ENCODE peak calls at places on chromosome 7, in seven cellular contexts. L, H, B, V, G, U and C are unnamed samples.

GRCh38 chr7:49927581-49927980 is 154.1 kb downstream of the VWC2 start:
- DNase-seq in L (no peak), H (no peak), B (no peak), V (peak), G (no peak), U (no peak), C (no peak)

GRCh38 chr7:115676080-115676479 is 354.5 kb downstream of the TFEC start:
- DNase-seq in L (peak), H (peak), B (no peak), V (peak), G (no peak), U (no peak), C (peak)

GRCh38 chr7:132759482-132760240 is 183.4 kb upstream of the PLXNA4 start:
- DNase-seq in L (no peak), H (no peak), B (no peak), V (no peak), G (no peak), U (no peak), C (peak)

GRCh38 chr7:32561613-32562012 is 66.3 kb downstream of the AVL9 start:
- DNase-seq in L (no peak), H (no peak), B (no peak), V (no peak), G (no peak), U (no peak), C (no peak)

GRCh38 chr7:100914879-100915442 is 19.3 kb upstream of the ACHE start:
- DNase-seq in L (peak), H (no peak), B (no peak), V (no peak), G (no peak), U (no peak), C (no peak)

GRCh38 chr7:33392143-33392542 is 262.8 kb downstream of the BBS9 start:
- DNase-seq in L (peak), H (no peak), B (no peak), V (no peak), G (no peak), U (no peak), C (peak)

GRCh38 chr7:119377-120163 is 72.8 kb upstream of the FAM20C start:
- DNase-seq in L (no peak), H (peak), B (no peak), V (peak), G (no peak), U (no peak), C (no peak)

GRCh38 chr7:43781726-43782607 is 23.5 kb downstream of the BLVRA start:
- DNase-seq in L (no peak), H (no peak), B (no peak), V (no peak), G (no peak), U (no peak), C (no peak)

GRCh38 chr7:121279060-121279620 is 49.7 kb upstream of the WNT16 start:
- DNase-seq in L (no peak), H (no peak), B (no peak), V (no peak), G (no peak), U (no peak), C (no peak)

GRCh38 chr7:79789584-79790345 is 336.3 kb upstream of the MAGI2 start:
- DNase-seq in L (no peak), H (no peak), B (no peak), V (no peak), G (no peak), U (no peak), C (no peak)

GRCh38 chr7:122013070-122013469 is 131.0 kb downstream of the AASS start:
- DNase-seq in L (no peak), H (no peak), B (no peak), V (no peak), G (no peak), U (no peak), C (no peak)

GRCh38 chr7:31003097-31003496 is 39.3 kb downstream of the GHRHR start:
- DNase-seq in L (no peak), H (no peak), B (no peak), V (no peak), G (no peak), U (no peak), C (no peak)

GRCh38 chr7:51324206-51324884 is 7.7 kb upstream of the COBL start:
- DNase-seq in L (no peak), H (peak), B (no peak), V (no peak), G (no peak), U (no peak), C (peak)

GRCh38 chr7:7176421-7177043 is 5.8 kb upstream of the C1GALT1 start:
- DNase-seq in L (peak), H (no peak), B (no peak), V (peak), G (peak), U (no peak), C (peak)

GRCh38 chr7:38318803-38319416 is 45.5 kb upstream of the TARP start:
- DNase-seq in L (peak), H (peak), B (no peak), V (peak), G (peak), U (peak), C (peak)

GRCh38 chr7:101784275-101785127 is 32.9 kb upstream of the CUX1 start:
- DNase-seq in L (peak), H (no peak), B (no peak), V (peak), G (no peak), U (peak), C (no peak)

GRCh38 chr7:104196161-104196560 is 11.7 kb downstream of the ORC5 start:
- DNase-seq in L (no peak), H (no peak), B (no peak), V (no peak), G (no peak), U (no peak), C (no peak)

GRCh38 chr7:121081327-121081936 is 92.9 kb downstream of the CPED1 start:
- DNase-seq in L (peak), H (no peak), B (no peak), V (peak), G (peak), U (peak), C (peak)

GRCh38 chr7:15954671-15955354 is 268.3 kb upstream of the MEOX2 start:
- DNase-seq in L (no peak), H (no peak), B (no peak), V (no peak), G (no peak), U (no peak), C (no peak)

GRCh38 chr7:36723951-36724664 is at the start of gene AOAH:
- DNase-seq in L (no peak), H (peak), B (peak), V (peak), G (no peak), U (no peak), C (no peak)

GRCh38 chr7:149294641-149295480 is 32.9 kb downstream of the ZNF783 start:
- DNase-seq in L (no peak), H (no peak), B (no peak), V (no peak), G (no peak), U (no peak), C (no peak)

GRCh38 chr7:107208563-107208962 is 39.8 kb downstream of the HBP1 start:
- DNase-seq in L (no peak), H (no peak), B (no peak), V (no peak), G (no peak), U (peak), C (no peak)

GRCh38 chr7:150405584-150406310 is 26.6 kb downstream of the ZNF775 start:
- DNase-seq in L (peak), H (peak), B (no peak), V (peak), G (no peak), U (peak), C (peak)

GRCh38 chr7:20268832-20269231 is 51.6 kb upstream of the MACC1 start:
- DNase-seq in L (peak), H (no peak), B (no peak), V (no peak), G (no peak), U (no peak), C (peak)

GRCh38 chr7:12647364-12648219 is 39.8 kb upstream of the ARL4A start:
- DNase-seq in L (peak), H (no peak), B (no peak), V (no peak), G (peak), U (peak), C (no peak)

GRCh38 chr7:27942711-27943110 is 202.7 kb downstream of the TAX1BP1 start:
- DNase-seq in L (no peak), H (no peak), B (no peak), V (no peak), G (no peak), U (no peak), C (peak)

GRCh38 chr7:111137296-111138195 is 46.6 kb downstream of the LRRN3 start:
- DNase-seq in L (no peak), H (no peak), B (no peak), V (no peak), G (no peak), U (no peak), C (no peak)

GRCh38 chr7:8605227-8605626 is 171.8 kb downstream of the NXPH1 start:
- DNase-seq in L (no peak), H (no peak), B (no peak), V (no peak), G (no peak), U (no peak), C (peak)

GRCh38 chr7:70835658-70836057 is 296.3 kb upstream of the GALNT17 start:
- DNase-seq in L (no peak), H (no peak), B (no peak), V (no peak), G (no peak), U (no peak), C (no peak)

GRCh38 chr7:139570626-139571025 is 47.1 kb downstream of the CLEC2L start:
- DNase-seq in L (no peak), H (no peak), B (no peak), V (no peak), G (no peak), U (no peak), C (no peak)

GRCh38 chr7:4694653-4695335 is 12.7 kb downstream of the FOXK1 start:
- DNase-seq in L (no peak), H (no peak), B (no peak), V (no peak), G (no peak), U (no peak), C (no peak)

GRCh38 chr7:41873781-41874180 is 170.9 kb upstream of the INHBA start:
- DNase-seq in L (no peak), H (no peak), B (no peak), V (no peak), G (no peak), U (no peak), C (no peak)

GRCh38 chr7:93442478-93443224 is 131.9 kb downstream of the CALCR start:
- DNase-seq in L (peak), H (no peak), B (peak), V (no peak), G (no peak), U (peak), C (peak)